ENCODE peak calls at places on chromosome 12, in six cellular contexts. One of them, this sample, is unnamed.

GRCh38 chr12:58420496-58420895 is 479.1 kb downstream of the ATP23 start:
- DNase-seq in astrocyte: peak
- DNase-seq in HL-60: no peak
- DNase-seq in left ventricle myocardium inferior: no peak
- DNase-seq in heart right ventricle: no peak
- DNase-seq in lung: no peak
- DNase-seq in this sample: peak

GRCh38 chr12:127964717-127965116 is 302.3 kb upstream of the TMEM132C start:
- DNase-seq in astrocyte: peak
- DNase-seq in left ventricle myocardium inferior: no peak
- DNase-seq in lung: no peak
- DNase-seq in heart right ventricle: no peak
- DNase-seq in HL-60: no peak
- DNase-seq in this sample: no peak

GRCh38 chr12:130559806-130560205 is 156.3 kb downstream of the RIMBP2 start:
- DNase-seq in astrocyte: no peak
- DNase-seq in lung: no peak
- DNase-seq in HL-60: no peak
- DNase-seq in left ventricle myocardium inferior: no peak
- DNase-seq in heart right ventricle: no peak
- DNase-seq in this sample: no peak

GRCh38 chr12:87227157-87227556 is 802.0 kb downstream of the C12orf50 start:
- DNase-seq in left ventricle myocardium inferior: no peak
- DNase-seq in astrocyte: peak
- DNase-seq in lung: no peak
- DNase-seq in HL-60: no peak
- DNase-seq in heart right ventricle: no peak
- DNase-seq in this sample: no peak

GRCh38 chr12:49089831-49090773 is 4.5 kb downstream of the DHH start:
- DNase-seq in astrocyte: peak
- DNase-seq in heart right ventricle: no peak
- DNase-seq in lung: no peak
- DNase-seq in left ventricle myocardium inferior: peak
- DNase-seq in HL-60: peak
- DNase-seq in this sample: no peak

GRCh38 chr12:3363608-3364007 is 127.4 kb upstream of the PRMT8 start:
- DNase-seq in left ventricle myocardium inferior: no peak
- DNase-seq in astrocyte: no peak
- DNase-seq in heart right ventricle: peak
- DNase-seq in HL-60: no peak
- DNase-seq in lung: no peak
- DNase-seq in this sample: no peak

GRCh38 chr12:8960185-8960584 is 10.7 kb upstream of the M6PR start:
- DNase-seq in HL-60: no peak
- DNase-seq in lung: no peak
- DNase-seq in astrocyte: no peak
- DNase-seq in left ventricle myocardium inferior: no peak
- DNase-seq in heart right ventricle: no peak
- DNase-seq in this sample: no peak

GRCh38 chr12:106804668-106805067 is 30.2 kb downstream of the RIC8B start:
- DNase-seq in lung: no peak
- DNase-seq in HL-60: no peak
- DNase-seq in left ventricle myocardium inferior: no peak
- DNase-seq in astrocyte: no peak
- DNase-seq in heart right ventricle: no peak
- DNase-seq in this sample: no peak

GRCh38 chr12:55940065-55940732 is 9.2 kb downstream of the DGKA start:
- DNase-seq in astrocyte: peak
- DNase-seq in HL-60: peak
- DNase-seq in heart right ventricle: peak
- DNase-seq in lung: peak
- DNase-seq in left ventricle myocardium inferior: peak
- DNase-seq in this sample: peak

GRCh38 chr12:79983969-79984629 is 49.2 kb upstream of the PPP1R12A start:
- DNase-seq in heart right ventricle: no peak
- DNase-seq in astrocyte: peak
- DNase-seq in HL-60: no peak
- DNase-seq in left ventricle myocardium inferior: no peak
- DNase-seq in lung: no peak
- DNase-seq in this sample: peak

GRCh38 chr12:52415870-52416750 is 10.0 kb upstream of the KRT82 start:
- DNase-seq in heart right ventricle: peak
- DNase-seq in HL-60: no peak
- DNase-seq in lung: peak
- DNase-seq in left ventricle myocardium inferior: no peak
- DNase-seq in astrocyte: peak
- DNase-seq in this sample: peak

GRCh38 chr12:59040651-59041050 is 120.3 kb upstream of the LRIG3 start:
- DNase-seq in lung: no peak
- DNase-seq in left ventricle myocardium inferior: no peak
- DNase-seq in heart right ventricle: no peak
- DNase-seq in astrocyte: peak
- DNase-seq in HL-60: no peak
- DNase-seq in this sample: peak

GRCh38 chr12:16056910-16057309 is 145.8 kb downstream of the DERA start:
- DNase-seq in astrocyte: no peak
- DNase-seq in heart right ventricle: no peak
- DNase-seq in HL-60: no peak
- DNase-seq in lung: no peak
- DNase-seq in left ventricle myocardium inferior: no peak
- DNase-seq in this sample: no peak

GRCh38 chr12:104190151-104190550 is 25.4 kb upstream of the TXNRD1 start:
- DNase-seq in left ventricle myocardium inferior: no peak
- DNase-seq in HL-60: no peak
- DNase-seq in heart right ventricle: no peak
- DNase-seq in astrocyte: peak
- DNase-seq in lung: no peak
- DNase-seq in this sample: no peak

GRCh38 chr12:95418142-95418541 is 55.8 kb upstream of the METAP2 start:
- DNase-seq in lung: no peak
- DNase-seq in astrocyte: no peak
- DNase-seq in left ventricle myocardium inferior: no peak
- DNase-seq in HL-60: no peak
- DNase-seq in heart right ventricle: peak
- DNase-seq in this sample: no peak

GRCh38 chr12:24565300-24565699 is 383.6 kb downstream of the BCAT1 start:
- DNase-seq in lung: no peak
- DNase-seq in heart right ventricle: no peak
- DNase-seq in left ventricle myocardium inferior: no peak
- DNase-seq in HL-60: no peak
- DNase-seq in astrocyte: no peak
- DNase-seq in this sample: no peak

GRCh38 chr12:2324375-2324774 is 271.6 kb downstream of the CACNA1C start:
- DNase-seq in lung: no peak
- DNase-seq in HL-60: no peak
- DNase-seq in heart right ventricle: no peak
- DNase-seq in astrocyte: no peak
- DNase-seq in left ventricle myocardium inferior: no peak
- DNase-seq in this sample: no peak

GRCh38 chr12:124678421-124678893 is 111.0 kb upstream of the NCOR2 start:
- DNase-seq in astrocyte: no peak
- DNase-seq in heart right ventricle: no peak
- DNase-seq in HL-60: no peak
- DNase-seq in lung: no peak
- DNase-seq in left ventricle myocardium inferior: no peak
- DNase-seq in this sample: no peak

DNA sequence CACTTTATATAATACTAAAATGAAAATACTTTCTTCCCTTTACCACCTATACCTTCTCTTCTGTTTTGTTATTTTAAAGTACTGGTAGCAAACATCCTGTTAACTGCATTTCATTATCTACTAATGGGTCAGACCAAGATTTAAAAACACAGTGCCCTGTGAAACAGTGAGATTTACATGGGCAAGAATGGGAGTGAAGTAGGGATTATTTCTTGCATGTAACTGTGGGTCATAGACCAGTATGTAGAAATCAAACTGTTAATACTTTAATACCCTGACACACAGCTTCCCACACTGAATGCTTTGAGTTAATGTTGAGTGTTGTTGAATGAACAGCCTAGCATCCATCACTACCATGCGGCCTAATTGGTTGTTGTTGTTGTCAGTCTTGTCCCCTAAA is 61.6 kb downstream of the PLEKHA5 start:
- DNase-seq in heart right ventricle: no peak
- DNase-seq in HL-60: no peak
- DNase-seq in left ventricle myocardium inferior: no peak
- DNase-seq in lung: no peak
- DNase-seq in astrocyte: no peak
- DNase-seq in this sample: no peak
- TF ChIP-seq CTCF in heart right ventricle: no peak
- TF ChIP-seq CTCF in HL-60: no peak
- TF ChIP-seq CTCF in left ventricle myocardium inferior: no peak
- TF ChIP-seq CTCF in lung: no peak
- TF ChIP-seq CTCF in astrocyte: no peak
- TF ChIP-seq CTCF in this sample: no peak

GRCh38 chr12:57008113-57008687 is 1.9 kb upstream of the ZBTB39 start:
- DNase-seq in left ventricle myocardium inferior: no peak
- DNase-seq in heart right ventricle: no peak
- DNase-seq in lung: no peak
- DNase-seq in astrocyte: peak
- DNase-seq in HL-60: peak
- DNase-seq in this sample: peak

GRCh38 chr12:57004651-57005050 is 1.7 kb downstream of the ZBTB39 start:
- DNase-seq in lung: no peak
- DNase-seq in heart right ventricle: no peak
- DNase-seq in astrocyte: no peak
- DNase-seq in HL-60: no peak
- DNase-seq in left ventricle myocardium inferior: no peak
- DNase-seq in this sample: no peak

GRCh38 chr12:57005980-57006808 is at the start of gene ZBTB39:
- DNase-seq in astrocyte: peak
- DNase-seq in left ventricle myocardium inferior: peak
- DNase-seq in heart right ventricle: peak
- DNase-seq in lung: no peak
- DNase-seq in HL-60: peak
- DNase-seq in this sample: peak

GRCh38 chr12:57009949-57010626 is 3.7 kb upstream of the ZBTB39 start:
- DNase-seq in heart right ventricle: no peak
- DNase-seq in lung: no peak
- DNase-seq in astrocyte: no peak
- DNase-seq in HL-60: no peak
- DNase-seq in left ventricle myocardium inferior: no peak
- DNase-seq in this sample: no peak

DNA sequence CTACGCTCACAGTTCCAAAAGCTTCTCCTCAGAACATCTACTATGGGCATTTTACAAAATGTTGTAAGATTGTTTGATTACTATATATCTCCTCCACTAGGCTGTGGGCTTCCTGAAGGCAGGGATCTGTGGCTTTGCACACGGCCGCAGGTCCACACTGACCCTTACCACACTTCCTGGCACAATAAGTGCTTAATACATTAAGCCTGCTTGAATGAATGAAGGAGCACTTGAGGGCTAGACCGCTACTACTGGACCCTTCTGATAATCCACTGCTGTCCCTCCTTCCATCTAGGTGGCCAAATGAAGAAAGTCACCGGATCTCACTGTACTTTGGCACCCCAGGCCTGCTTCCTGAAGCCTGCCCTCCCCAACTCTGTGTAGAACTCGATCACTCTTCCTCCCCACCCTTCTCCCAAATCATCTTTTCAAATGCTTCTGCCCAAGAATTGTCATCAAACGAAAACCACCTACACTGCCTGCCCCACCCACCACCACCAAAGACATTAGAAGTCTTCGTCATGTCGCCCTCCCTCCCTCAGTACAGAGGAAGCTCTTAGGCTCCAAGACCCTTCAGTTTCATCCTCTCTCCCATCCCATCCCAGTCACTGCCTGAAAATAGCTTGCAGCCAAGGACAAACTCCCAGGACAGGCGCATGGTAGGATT is 596 bp upstream of the ZBTB39 start:
- DNase-seq in astrocyte: no peak
- DNase-seq in left ventricle myocardium inferior: no peak
- DNase-seq in lung: no peak
- DNase-seq in heart right ventricle: no peak
- DNase-seq in HL-60: no peak
- DNase-seq in this sample: no peak
- H3K27ac ChIP-seq in astrocyte: no peak
- H3K27ac ChIP-seq in left ventricle myocardium inferior: peak
- H3K27ac ChIP-seq in lung: no peak
- H3K27ac ChIP-seq in heart right ventricle: no peak
- H3K27ac ChIP-seq in HL-60: peak
- H3K27ac ChIP-seq in this sample: peak

GRCh38 chr12:13566286-13566685 is 369.8 kb downstream of the EMP1 start:
- DNase-seq in HL-60: no peak
- DNase-seq in lung: no peak
- DNase-seq in astrocyte: no peak
- DNase-seq in heart right ventricle: no peak
- DNase-seq in left ventricle myocardium inferior: no peak
- DNase-seq in this sample: no peak

GRCh38 chr12:13571035-13571434 is 374.5 kb downstream of the EMP1 start:
- DNase-seq in heart right ventricle: no peak
- DNase-seq in left ventricle myocardium inferior: no peak
- DNase-seq in lung: no peak
- DNase-seq in astrocyte: no peak
- DNase-seq in HL-60: no peak
- DNase-seq in this sample: no peak

GRCh38 chr12:13573698-13574321 is 377.3 kb downstream of the EMP1 start:
- DNase-seq in astrocyte: peak
- DNase-seq in lung: no peak
- DNase-seq in left ventricle myocardium inferior: no peak
- DNase-seq in HL-60: no peak
- DNase-seq in heart right ventricle: no peak
- DNase-seq in this sample: peak

GRCh38 chr12:13564266-13564810 is 367.8 kb downstream of the EMP1 start:
- DNase-seq in HL-60: no peak
- DNase-seq in astrocyte: no peak
- DNase-seq in lung: no peak
- DNase-seq in heart right ventricle: no peak
- DNase-seq in left ventricle myocardium inferior: no peak
- DNase-seq in this sample: no peak

GRCh38 chr12:13570005-13570694 is 373.6 kb downstream of the EMP1 start:
- DNase-seq in HL-60: no peak
- DNase-seq in heart right ventricle: no peak
- DNase-seq in left ventricle myocardium inferior: no peak
- DNase-seq in lung: no peak
- DNase-seq in astrocyte: no peak
- DNase-seq in this sample: no peak
- TF ChIP-seq CTCF in HL-60: no peak
- TF ChIP-seq CTCF in heart right ventricle: no peak
- TF ChIP-seq CTCF in left ventricle myocardium inferior: no peak
- TF ChIP-seq CTCF in lung: no peak
- TF ChIP-seq CTCF in astrocyte: no peak
- TF ChIP-seq CTCF in this sample: no peak

GRCh38 chr12:32921397-32921796 is 24.8 kb upstream of the PKP2 start:
- DNase-seq in heart right ventricle: no peak
- DNase-seq in HL-60: no peak
- DNase-seq in left ventricle myocardium inferior: no peak
- DNase-seq in lung: no peak
- DNase-seq in astrocyte: peak
- DNase-seq in this sample: peak
- H3K27ac ChIP-seq in heart right ventricle: no peak
- H3K27ac ChIP-seq in HL-60: no peak
- H3K27ac ChIP-seq in left ventricle myocardium inferior: no peak
- H3K27ac ChIP-seq in lung: no peak
- H3K27ac ChIP-seq in astrocyte: peak
- H3K27ac ChIP-seq in this sample: peak